ENCODE peak calls at places on chromosome 19, in four cellular contexts. I is activated CD4-positive, alpha-beta T cell treated with anti-CD3 and anti-CD28 coated beads for 48 hours; L is GM12891; T is stimulated activated CD8-positive, alpha-beta memory T cell treated with anti-CD3 and anti-CD28 coated beads, Interleukin-7, amount 100 ng/mL, for 1 hour. H is an unnamed sample.
A peak's percentile ranks its signal among the peaks of the same experiment; 100 is the strongest.

GRCh38 chr19:40493778-40494177 is 27.0 kb downstream of the SPTBN4 start:
- DNase-seq in I (no peak), T (no peak), L (no peak), H (no peak)

GRCh38 chr19:33397536-33398360 is 24.2 kb downstream of the CEBPG start:
- DNase-seq in L (peak; percentile 12), I (no peak), T (no peak), H (no peak)

GRCh38 chr19:31127132-31127967 is 221.9 kb downstream of the TSHZ3 start:
- DNase-seq in I (no peak), T (no peak), L (no peak), H (peak; percentile 94)

GRCh38 chr19:801030-801860 is 4.0 kb downstream of the PTBP1 start:
- DNase-seq in I (no peak), L (no peak), T (no peak), H (no peak)

GRCh38 chr19:3683405-3683865 is 16.8 kb downstream of the PIP5K1C start:
- DNase-seq in T (no peak), L (no peak), I (no peak), H (no peak)

GRCh38 chr19:6378036-6378435 is 2.3 kb upstream of the PSPN start:
- DNase-seq in L (no peak), T (no peak), I (no peak), H (peak; percentile 37)

GRCh38 chr19:19650331-19650730 is 6.9 kb upstream of the GMIP start:
- DNase-seq in T (no peak), I (no peak), L (no peak), H (no peak)

GRCh38 chr19:51019544-51019925 is at the start of gene KLK10:
- DNase-seq in T (no peak), L (no peak), I (no peak), H (no peak)

GRCh38 chr19:18339703-18340102 is 695 bp upstream of the PGPEP1 start:
- DNase-seq in I (no peak), L (no peak), T (no peak), H (no peak)

GRCh38 chr19:49019242-49019932 is 2.5 kb upstream of the LHB start:
- DNase-seq in L (no peak), T (peak; percentile 50), I (peak; percentile 79), H (no peak)

GRCh38 chr19:10839071-10840050 is 3.3 kb upstream of the TMED1 start:
- DNase-seq in I (no peak), T (no peak), L (no peak), H (no peak)

GRCh38 chr19:38910488-38910887 is 1.5 kb downstream of the CCER2 start:
- DNase-seq in I (no peak), L (no peak), T (no peak), H (no peak)

GRCh38 chr19:41893899-41894298 is 10.9 kb downstream of the ARHGEF1 start:
- DNase-seq in L (no peak), T (no peak), I (no peak), H (no peak)

GRCh38 chr19:3504723-3505122 is 1.4 kb upstream of the FZR1 start:
- DNase-seq in L (no peak), I (no peak), T (no peak), H (no peak)

GRCh38 chr19:41753936-41754529 is 1.3 kb upstream of the CEACAM6 start:
- DNase-seq in I (peak; percentile 83), L (peak; percentile 13), T (peak; percentile 43), H (no peak)

GRCh38 chr19:32543107-32543900 is 37.7 kb upstream of the PDCD5 start:
- DNase-seq in I (no peak), T (no peak), L (no peak), H (no peak)

GRCh38 chr19:7870571-7871279 is 3.5 kb downstream of the PRR36 start:
- DNase-seq in L (no peak), T (no peak), I (peak; percentile 86), H (no peak)

GRCh38 chr19:5125797-5126497 is 157.0 kb downstream of the KDM4B start:
- DNase-seq in L (no peak), T (no peak), I (no peak), H (no peak)

GRCh38 chr19:54674021-54674617 is 11.3 kb downstream of the LILRB4 start:
- DNase-seq in I (no peak), L (no peak), T (no peak), H (no peak)

GRCh38 chr19:38769635-38770211 is 3.6 kb downstream of the LGALS7 start:
- DNase-seq in L (peak; percentile 83), I (peak; percentile 93), T (peak; percentile 86), H (no peak)

GRCh38 chr19:56094449-56094848 is 26.6 kb downstream of the ZNF787 start:
- DNase-seq in L (no peak), I (no peak), T (no peak), H (no peak)

GRCh38 chr19:15439078-15439799 is 10.5 kb downstream of the WIZ start:
- DNase-seq in I (no peak), T (no peak), L (no peak), H (no peak)

GRCh38 chr19:40626918-40627317 is 25.7 kb downstream of the LTBP4 start:
- DNase-seq in T (no peak), L (no peak), I (no peak), H (no peak)

GRCh38 chr19:2552859-2553258 is 76.9 kb downstream of the GADD45B start:
- DNase-seq in L (peak; percentile 69), T (peak; percentile 13), I (peak; percentile 66), H (no peak)

GRCh38 chr19:44718441-44719261 is 19.7 kb downstream of the CEACAM16 start:
- DNase-seq in L (no peak), I (no peak), T (no peak), H (no peak)

GRCh38 chr19:2166741-2167738 is 3.3 kb downstream of the DOT1L start:
- DNase-seq in I (no peak), L (no peak), T (no peak), H (no peak)

H was measured in BJ.